ENCODE peak calls at places on chromosomes 3 and 15, in ten cellular contexts. One of them, this sample, is unnamed.
A peak's percentile ranks its signal among the peaks of the same experiment; 100 is the strongest.

GRCh38 chr3:4401441-4401840 is 65.6 kb downstream of the SUMF1 start:
- DNase-seq in HL-60: no peak
- DNase-seq in G401: no peak
- DNase-seq in Caco-2: no peak
- DNase-seq in H54: no peak
- DNase-seq in Peyer's patch: no peak
- DNase-seq in C1 segment of cervical spinal cord: no peak
- DNase-seq in OCI-LY7: no peak
- DNase-seq in activated CD8-positive, alpha-beta memory T cell treated with anti-CD3 and anti-CD28 coated beads, Interleukin-2, amount 50 U/mL, for 48 hours: no peak
- DNase-seq in T-helper 1 cell: peak; percentile 13
- DNase-seq in this sample: no peak

GRCh38 chr3:11629716-11630115 is 14.0 kb downstream of the VGLL4 start:
- DNase-seq in G401: no peak
- DNase-seq in Caco-2: no peak
- DNase-seq in H54: no peak
- DNase-seq in HL-60: no peak
- DNase-seq in Peyer's patch: no peak
- DNase-seq in C1 segment of cervical spinal cord: no peak
- DNase-seq in activated CD8-positive, alpha-beta memory T cell treated with anti-CD3 and anti-CD28 coated beads, Interleukin-2, amount 50 U/mL, for 48 hours: no peak
- DNase-seq in T-helper 1 cell: no peak
- DNase-seq in OCI-LY7: no peak
- DNase-seq in this sample: no peak

GRCh38 chr3:159828542-159828943 is 160.1 kb upstream of the IL12A start:
- DNase-seq in C1 segment of cervical spinal cord: no peak
- DNase-seq in activated CD8-positive, alpha-beta memory T cell treated with anti-CD3 and anti-CD28 coated beads, Interleukin-2, amount 50 U/mL, for 48 hours: no peak
- DNase-seq in G401: peak; percentile 72
- DNase-seq in OCI-LY7: peak; percentile 29
- DNase-seq in H54: no peak
- DNase-seq in T-helper 1 cell: no peak
- DNase-seq in Caco-2: peak; percentile 32
- DNase-seq in Peyer's patch: no peak
- DNase-seq in HL-60: no peak
- DNase-seq in this sample: no peak

GRCh38 chr3:46717447-46718231 is at the start of gene PRSS50:
- DNase-seq in activated CD8-positive, alpha-beta memory T cell treated with anti-CD3 and anti-CD28 coated beads, Interleukin-2, amount 50 U/mL, for 48 hours: peak; percentile 74
- DNase-seq in H54: no peak
- DNase-seq in G401: no peak
- DNase-seq in Peyer's patch: peak; percentile 42
- DNase-seq in OCI-LY7: no peak
- DNase-seq in T-helper 1 cell: no peak
- DNase-seq in HL-60: no peak
- DNase-seq in Caco-2: no peak
- DNase-seq in C1 segment of cervical spinal cord: no peak
- DNase-seq in this sample: no peak

GRCh38 chr15:96041982-96042733 is 288.3 kb upstream of the NR2F2 start:
- DNase-seq in C1 segment of cervical spinal cord: no peak
- DNase-seq in OCI-LY7: no peak
- DNase-seq in Caco-2: no peak
- DNase-seq in T-helper 1 cell: no peak
- DNase-seq in activated CD8-positive, alpha-beta memory T cell treated with anti-CD3 and anti-CD28 coated beads, Interleukin-2, amount 50 U/mL, for 48 hours: no peak
- DNase-seq in Peyer's patch: no peak
- DNase-seq in HL-60: no peak
- DNase-seq in G401: no peak
- DNase-seq in H54: no peak
- DNase-seq in this sample: no peak

GRCh38 chr3:97896129-97896528 is 74.3 kb downstream of the CRYBG3 start:
- DNase-seq in Caco-2: no peak
- DNase-seq in C1 segment of cervical spinal cord: no peak
- DNase-seq in HL-60: no peak
- DNase-seq in activated CD8-positive, alpha-beta memory T cell treated with anti-CD3 and anti-CD28 coated beads, Interleukin-2, amount 50 U/mL, for 48 hours: no peak
- DNase-seq in T-helper 1 cell: no peak
- DNase-seq in Peyer's patch: no peak
- DNase-seq in G401: no peak
- DNase-seq in H54: no peak
- DNase-seq in OCI-LY7: no peak
- DNase-seq in this sample: no peak

GRCh38 chr3:119630562-119631329 is 29.6 kb downstream of the POPDC2 start:
- DNase-seq in OCI-LY7: no peak
- DNase-seq in H54: no peak
- DNase-seq in HL-60: peak; percentile 48
- DNase-seq in Peyer's patch: no peak
- DNase-seq in T-helper 1 cell: peak; percentile 12
- DNase-seq in activated CD8-positive, alpha-beta memory T cell treated with anti-CD3 and anti-CD28 coated beads, Interleukin-2, amount 50 U/mL, for 48 hours: no peak
- DNase-seq in Caco-2: no peak
- DNase-seq in C1 segment of cervical spinal cord: no peak
- DNase-seq in G401: no peak
- DNase-seq in this sample: peak; percentile 12

GRCh38 chr3:60803812-60804211 is 447.4 kb downstream of the FHIT start:
- DNase-seq in T-helper 1 cell: no peak
- DNase-seq in OCI-LY7: no peak
- DNase-seq in H54: no peak
- DNase-seq in Peyer's patch: no peak
- DNase-seq in Caco-2: no peak
- DNase-seq in C1 segment of cervical spinal cord: no peak
- DNase-seq in HL-60: no peak
- DNase-seq in G401: no peak
- DNase-seq in activated CD8-positive, alpha-beta memory T cell treated with anti-CD3 and anti-CD28 coated beads, Interleukin-2, amount 50 U/mL, for 48 hours: no peak
- DNase-seq in this sample: no peak

GRCh38 chr15:53453253-53454105 is 306.0 kb downstream of the WDR72 start:
- DNase-seq in Caco-2: peak; percentile 67
- DNase-seq in activated CD8-positive, alpha-beta memory T cell treated with anti-CD3 and anti-CD28 coated beads, Interleukin-2, amount 50 U/mL, for 48 hours: no peak
- DNase-seq in OCI-LY7: no peak
- DNase-seq in T-helper 1 cell: no peak
- DNase-seq in HL-60: no peak
- DNase-seq in H54: no peak
- DNase-seq in G401: no peak
- DNase-seq in C1 segment of cervical spinal cord: no peak
- DNase-seq in Peyer's patch: no peak
- DNase-seq in this sample: no peak

GRCh38 chr3:30551927-30552326 is 54.5 kb upstream of the TGFBR2 start:
- DNase-seq in Peyer's patch: no peak
- DNase-seq in C1 segment of cervical spinal cord: no peak
- DNase-seq in G401: no peak
- DNase-seq in Caco-2: no peak
- DNase-seq in H54: no peak
- DNase-seq in OCI-LY7: no peak
- DNase-seq in T-helper 1 cell: no peak
- DNase-seq in activated CD8-positive, alpha-beta memory T cell treated with anti-CD3 and anti-CD28 coated beads, Interleukin-2, amount 50 U/mL, for 48 hours: no peak
- DNase-seq in HL-60: no peak
- DNase-seq in this sample: no peak

GRCh38 chr3:177615015-177615414 is 417.7 kb upstream of the TBL1XR1 start:
- DNase-seq in Caco-2: no peak
- DNase-seq in HL-60: peak; percentile 27
- DNase-seq in T-helper 1 cell: no peak
- DNase-seq in OCI-LY7: no peak
- DNase-seq in C1 segment of cervical spinal cord: no peak
- DNase-seq in G401: no peak
- DNase-seq in Peyer's patch: no peak
- DNase-seq in H54: peak; percentile 5
- DNase-seq in activated CD8-positive, alpha-beta memory T cell treated with anti-CD3 and anti-CD28 coated beads, Interleukin-2, amount 50 U/mL, for 48 hours: no peak
- DNase-seq in this sample: no peak

This sample was measured in SJSA1.